ENCODE peak calls at places on chromosomes 16 and 17, in seven cellular contexts. C is stimulated activated CD4-positive, alpha-beta T cell treated with anti-CD3 and anti-CD28 coated beads, Interleukin-4, amount 100 ng/mL, for 1 hour; W is cerebellar nuclear complex; Y is ACHN; N is fibroblast of lung; A is PC-9; H is HEK293T. L is an unnamed sample.

GRCh38 chr16:70156207-70156978 is 17.2 kb upstream of the CLEC18C start:
- DNase-seq in H (no peak), Y (no peak), W (no peak), N (no peak), A (no peak), C (no peak), L (no peak)

GRCh38 chr16:55467898-55468297 is 11.1 kb upstream of the MMP2 start:
- DNase-seq in A (no peak), Y (no peak), H (no peak), C (no peak), N (no peak), W (no peak), L (no peak)

GRCh38 chr17:20223808-20224328 is 214.7 kb downstream of the SPECC1 start:
- DNase-seq in W (no peak), C (no peak), A (no peak), N (peak), Y (no peak), H (no peak), L (no peak)

GRCh38 chr17:73539176-73539575 is 105.1 kb downstream of the SDK2 start:
- DNase-seq in H (no peak), C (no peak), Y (no peak), W (no peak), A (no peak), N (no peak), L (no peak)

GRCh38 chr16:27238016-27238587 is 30.5 kb downstream of the NSMCE1 start:
- DNase-seq in N (no peak), Y (no peak), A (no peak), W (no peak), C (peak), H (no peak), L (no peak)

GRCh38 chr16:2472488-2472864 is 1.4 kb downstream of the NTN3 start:
- DNase-seq in N (no peak), C (no peak), W (no peak), Y (no peak), A (no peak), H (no peak), L (no peak)

GRCh38 chr17:876272-876671 is 94.1 kb downstream of the MRM3 start:
- DNase-seq in N (no peak), A (no peak), H (no peak), C (no peak), Y (no peak), W (no peak), L (no peak)

GRCh38 chr17:55895112-55895759 is 144.4 kb downstream of the PCTP start:
- DNase-seq in A (no peak), Y (no peak), W (no peak), H (no peak), C (no peak), N (no peak), L (no peak)

GRCh38 chr17:82830249-82830661 is 9.6 kb downstream of the ZNF750 start:
- DNase-seq in A (no peak), C (no peak), H (no peak), W (no peak), Y (no peak), N (peak), L (no peak)

GRCh38 chr17:38748329-38749221 is at the start of gene PCGF2:
- DNase-seq in N (peak), C (no peak), H (peak), Y (peak), A (peak), W (peak), L (peak)